ENCODE peak calls at places on chromosomes 12 and 14, in five cellular contexts. P is mesendoderm, T is H9, S is IMR-90, X is neuronal stem cell. Z is an unnamed sample.

GRCh38 chr12:57195655-57196371 is 20.8 kb upstream of the NXPH4 start:
- DNase-seq in P (no peak), T (no peak), S (no peak), X (no peak), Z (no peak)

GRCh38 chr12:40312982-40313576 is 88.3 kb downstream of the LRRK2 start:
- DNase-seq in P (no peak), T (no peak), S (peak; percentile 31), X (no peak), Z (peak; percentile 30)

GRCh38 chr12:15979096-15980091 is 68.3 kb downstream of the DERA start:
- DNase-seq in P (peak; percentile 68), T (peak; percentile 70), S (peak; percentile 93), X (no peak), Z (peak; percentile 20)

GRCh38 chr12:106125351-106126085 is 13.2 kb downstream of the NUAK1 start:
- DNase-seq in P (no peak), T (no peak), S (no peak), X (no peak), Z (no peak)

GRCh38 chr14:33285902-33286700 is 347.4 kb downstream of the NPAS3 start:
- DNase-seq in P (peak; percentile 63), T (no peak), S (no peak), X (no peak), Z (no peak)

GRCh38 chr12:77569876-77570275 is 260.8 kb upstream of the NAV3 start:
- DNase-seq in P (no peak), T (no peak), S (no peak), X (no peak), Z (no peak)

GRCh38 chr12:92942905-92943304 is 13.8 kb upstream of the EEA1 start:
- DNase-seq in P (no peak), T (no peak), S (peak; percentile 84), X (no peak), Z (no peak)

GRCh38 chr14:27392153-27392552 is 794.3 kb upstream of the NOVA1 start:
- DNase-seq in P (peak; percentile 0), T (no peak), S (no peak), X (no peak), Z (no peak)

GRCh38 chr14:50946234-50946935 is 2.1 kb upstream of the PYGL start:
- DNase-seq in P (no peak), T (no peak), S (no peak), X (no peak), Z (no peak)

GRCh38 chr14:93775744-93776143 is 12.5 kb downstream of the PRIMA1 start:
- DNase-seq in P (peak; percentile 26), T (no peak), S (no peak), X (no peak), Z (no peak)

GRCh38 chr12:48910196-48910595 is 15.1 kb downstream of the FKBP11 start:
- DNase-seq in P (no peak), T (no peak), S (no peak), X (no peak), Z (peak; percentile 74)

GRCh38 chr14:100142073-100143040 is 17.1 kb downstream of the DEGS2 start:
- DNase-seq in P (no peak), T (no peak), S (no peak), X (no peak), Z (no peak)

GRCh38 chr14:91140672-91141071 is 26.8 kb downstream of the DGLUCY start:
- DNase-seq in P (peak; percentile 88), T (peak; percentile 70), S (no peak), X (peak; percentile 15), Z (peak; percentile 48)

GRCh38 chr12:79452906-79453305 is 237.9 kb downstream of the PAWR start:
- DNase-seq in P (peak; percentile 14), T (no peak), S (no peak), X (no peak), Z (peak; percentile 69)

GRCh38 chr12:131473261-131473660 is 237.6 kb upstream of the SFSWAP start:
- DNase-seq in P (no peak), T (peak; percentile 26), S (no peak), X (no peak), Z (no peak)

GRCh38 chr14:35506927-35507326 is 27.0 kb upstream of the INSM2 start:
- DNase-seq in P (no peak), T (no peak), S (peak; percentile 76), X (no peak), Z (no peak)

GRCh38 chr12:49733219-49734017 is 7.9 kb upstream of the TMBIM6 start:
- DNase-seq in P (peak; percentile 66), T (peak; percentile 64), S (no peak), X (no peak), Z (no peak)

GRCh38 chr12:112833939-112834338 is 42.4 kb downstream of the RPH3A start:
- DNase-seq in P (no peak), T (no peak), S (no peak), X (no peak), Z (no peak)

GRCh38 chr12:112839386-112839972 is 47.9 kb downstream of the RPH3A start:
- DNase-seq in P (peak; percentile 92), T (no peak), S (peak; percentile 47), X (no peak), Z (no peak)

GRCh38 chr12:112838731-112839130 is 47.2 kb downstream of the RPH3A start:
- DNase-seq in P (no peak), T (no peak), S (no peak), X (no peak), Z (no peak)

GRCh38 chr12:112837629-112838191 is 46.2 kb downstream of the RPH3A start:
- DNase-seq in P (no peak), T (no peak), S (peak; percentile 29), X (no peak), Z (no peak)

GRCh38 chr12:112836736-112837628 is 45.4 kb downstream of the RPH3A start:
- DNase-seq in P (peak; percentile 76), T (no peak), S (no peak), X (no peak), Z (no peak)
- H2AK5ac ChIP-seq in P (no peak overlapping the region), T (no peak overlapping the region), S (no peak overlapping the region), X (no peak overlapping the region), Z (no peak overlapping the region)

DNA sequence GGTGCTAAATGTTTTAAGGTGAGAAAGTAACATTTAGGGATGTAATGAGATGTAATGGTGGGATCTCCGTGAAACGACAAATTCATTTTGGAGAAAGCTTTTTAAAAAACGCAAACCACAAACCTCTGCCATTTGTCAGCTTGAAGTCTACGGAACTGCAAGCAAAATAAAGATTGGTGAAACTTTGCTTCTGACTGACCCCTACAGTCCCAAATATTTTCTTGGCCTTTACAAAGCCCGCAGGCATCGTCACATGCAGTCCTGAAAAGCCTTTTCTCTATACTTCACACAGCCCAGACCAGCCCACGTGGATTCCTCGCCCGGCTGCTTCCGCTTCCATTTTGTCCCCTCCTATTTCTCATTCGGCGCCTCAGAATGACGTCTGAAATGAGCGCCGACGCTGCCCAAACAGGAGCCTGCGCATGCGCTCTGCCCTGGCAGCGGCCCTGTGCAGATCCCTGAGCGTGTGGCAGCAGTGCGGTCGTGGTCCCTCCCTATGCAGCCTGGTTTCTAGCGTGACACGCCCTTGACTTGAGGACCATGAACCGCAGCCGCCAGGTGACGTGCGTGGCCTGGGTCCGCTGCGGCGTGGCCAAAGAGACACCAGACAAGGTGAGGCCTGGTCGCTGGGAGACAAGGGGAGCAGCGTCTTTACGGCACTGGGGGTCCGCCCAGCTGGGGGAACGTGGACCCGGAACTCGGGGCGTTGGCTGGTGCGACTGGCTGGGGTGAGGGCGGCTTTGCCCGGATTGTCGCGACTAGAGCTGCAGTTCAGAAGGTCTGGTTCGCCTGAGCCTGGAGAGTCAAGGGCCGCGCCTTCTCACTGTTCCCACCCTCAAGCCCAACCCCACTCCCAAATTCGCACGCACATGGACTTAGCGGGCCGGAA is at the start of gene PWP1:
- DNase-seq in P (peak; percentile 98), T (peak; percentile 97), S (peak; percentile 94), X (peak; percentile 98), Z (peak; percentile 99)
- H2BK120ac ChIP-seq in P (no peak within 1 kb of the TSS), T (peak within 1 kb of the TSS; percentile 84), S (peak within 1 kb of the TSS; percentile 45), X (no peak within 1 kb of the TSS), Z (peak within 1 kb of the TSS; percentile 74)

DNA sequence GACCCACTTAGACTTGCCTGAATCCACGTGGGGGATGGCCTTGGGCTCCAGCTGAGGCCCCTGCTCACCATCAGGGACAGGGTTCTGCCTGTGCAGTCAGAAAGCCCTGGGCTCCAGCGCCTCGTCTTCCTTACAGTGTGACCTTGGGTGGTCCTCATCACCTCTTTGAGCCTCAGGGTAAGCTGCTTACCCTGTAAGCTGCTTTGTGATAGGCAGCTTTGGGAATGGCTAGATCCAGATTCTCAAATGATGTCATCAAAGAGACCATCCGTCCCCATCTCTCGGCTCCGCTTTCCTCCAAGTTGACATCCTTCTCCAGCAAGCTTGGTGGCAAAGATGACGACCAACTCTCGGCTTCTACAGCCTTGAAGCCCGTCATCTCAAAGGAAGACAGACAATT is 127.0 kb downstream of the ADCK1 start:
- DNase-seq in P (no peak), T (no peak), S (no peak), X (no peak), Z (no peak)
- H3K4me1 ChIP-seq in P (no peaks in the 10 kb centered on the region), T (no peaks in the 10 kb centered on the region), S (no peaks in the 10 kb centered on the region), X (peaks cover 4% of the 10 kb centered on the region), Z (no peaks in the 10 kb centered on the region)

DNA sequence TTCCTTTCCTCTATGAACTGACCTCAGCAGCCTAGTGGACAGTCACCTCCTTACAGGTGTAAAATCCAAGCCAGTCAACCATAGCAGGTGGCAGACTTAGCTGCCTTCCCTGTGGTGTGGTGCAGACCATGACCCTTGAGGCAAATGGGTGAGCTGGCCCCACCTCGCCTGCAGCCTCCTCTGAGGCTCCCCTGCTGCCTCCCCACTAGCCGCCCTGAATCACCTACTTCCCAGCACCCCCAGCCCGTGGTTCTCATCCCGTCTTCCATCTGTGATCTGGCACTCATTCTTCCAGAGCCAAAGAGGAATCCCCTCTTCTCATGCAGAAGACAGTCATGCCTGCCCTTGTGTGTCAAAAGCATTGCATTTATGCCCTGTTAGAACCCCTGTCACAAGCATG is 34.4 kb upstream of the TSPAN9 start:
- DNase-seq in P (no peak), T (peak; percentile 24), S (no peak), X (no peak), Z (no peak)
- H2AK5ac ChIP-seq in P (no peak overlapping the region), T (no peak overlapping the region), S (no peak overlapping the region), X (peak overlapping the region; percentile 60), Z (no peak overlapping the region)

DNA sequence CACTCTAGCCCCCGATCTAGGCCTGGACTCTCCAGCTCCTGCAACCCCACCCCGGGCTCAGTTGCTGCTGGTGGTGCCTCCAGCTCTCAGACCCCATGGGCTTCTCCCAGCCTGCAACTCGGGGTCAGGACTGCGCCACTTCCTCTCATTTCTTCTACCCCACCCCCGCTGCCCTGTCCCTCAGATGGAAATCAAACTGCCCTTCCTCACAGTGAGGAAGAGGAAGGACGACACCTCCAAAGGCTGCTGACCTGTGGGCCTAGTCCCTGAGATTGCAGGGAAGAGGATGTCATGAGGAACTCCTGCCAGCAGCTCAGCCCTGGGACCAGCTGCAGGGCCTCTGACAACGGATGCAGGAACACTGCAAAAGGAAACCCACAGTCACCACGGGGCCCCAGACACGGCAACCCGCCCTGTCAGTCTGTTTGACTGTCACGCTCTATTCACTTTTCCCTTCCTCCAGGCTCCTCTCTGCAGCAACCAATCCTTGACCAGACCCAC is 29.3 kb upstream of the PNMA1 start:
- DNase-seq in P (no peak), T (peak; percentile 18), S (no peak), X (no peak), Z (no peak)
- H2BK120ac ChIP-seq in P (no peak overlapping the region), T (no peak overlapping the region), S (no peak overlapping the region), X (no peak overlapping the region), Z (no peak overlapping the region)

GRCh38 chr14:60653388-60653690 is 4.1 kb upstream of the SIX1 start:
- DNase-seq in P (peak; percentile 31), T (peak; percentile 44), S (no peak), X (no peak), Z (no peak)
- H3K4me1 ChIP-seq in P (peaks cover 17% of the 10 kb centered on the region), T (peaks cover under 1% of the 10 kb centered on the region), S (peaks cover 13% of the 10 kb centered on the region), X (peaks cover 26% of the 10 kb centered on the region), Z (peaks cover 25% of the 10 kb centered on the region)